ENCODE peak calls at places on chromosomes 16 and 17, in four cellular contexts. R, J, I and L are unnamed samples. For H3K4me1 and H3K27me3, the result is how much of the 10 kb centered on the place peaks cover.

GRCh38 chr17:9498490-9498889 is 77.1 kb downstream of the STX8 start:
- DNase-seq in I (no peak), J (no peak), R (no peak), L (no peak)

GRCh38 chr17:76682306-76682705 is 28.5 kb downstream of the MXRA7 start:
- DNase-seq in J (no peak), R (peak), I (peak), L (no peak)

GRCh38 chr16:65384441-65384840 is 262.6 kb upstream of the CDH11 start:
- DNase-seq in I (no peak), R (no peak), J (no peak), L (no peak)

GRCh38 chr17:7710341-7710740 is 5.3 kb downstream of the EFNB3 start:
- DNase-seq in I (no peak), J (no peak), R (no peak), L (no peak)

GRCh38 chr17:1559743-1560581 is 2.6 kb downstream of the PITPNA start:
- DNase-seq in J (no peak), I (no peak), R (no peak), L (no peak)

GRCh38 chr17:7611635-7612293 is 2.9 kb downstream of the FXR2 start:
- DNase-seq in I (no peak), J (no peak), R (no peak), L (no peak)

GRCh38 chr17:58156839-58157803 is 8.9 kb downstream of the OR4D1 start:
- DNase-seq in I (peak), J (peak), R (no peak), L (no peak)

GRCh38 chr17:42853968-42854790 is 3.2 kb downstream of the AOC3 start:
- DNase-seq in I (no peak), R (no peak), J (no peak), L (no peak)

GRCh38 chr16:2687531-2688308 is 5.4 kb downstream of the KCTD5 start:
- DNase-seq in R (no peak), I (no peak), J (no peak), L (no peak)

GRCh38 chr17:60158751-60159478 is 9.1 kb downstream of the CA4 start:
- DNase-seq in J (no peak), I (no peak), R (no peak), L (no peak)
- H3K4me1 ChIP-seq in J (half or more), I (under half), R (under half), L (under half)

GRCh38 chr17:36844013-36844412 is 93.3 kb upstream of the LHX1 start:
- DNase-seq in J (no peak), I (no peak), R (no peak), L (no peak)

GRCh38 chr17:36842231-36842630 is 95.0 kb upstream of the LHX1 start:
- DNase-seq in R (no peak), I (no peak), J (no peak), L (no peak)

GRCh38 chr17:36837616-36838272 is 99.5 kb upstream of the LHX1 start:
- DNase-seq in I (no peak), J (peak), R (no peak), L (no peak)

GRCh38 chr17:36839256-36839655 is 98.0 kb upstream of the LHX1 start:
- DNase-seq in J (no peak), R (no peak), I (no peak), L (no peak)

DNA sequence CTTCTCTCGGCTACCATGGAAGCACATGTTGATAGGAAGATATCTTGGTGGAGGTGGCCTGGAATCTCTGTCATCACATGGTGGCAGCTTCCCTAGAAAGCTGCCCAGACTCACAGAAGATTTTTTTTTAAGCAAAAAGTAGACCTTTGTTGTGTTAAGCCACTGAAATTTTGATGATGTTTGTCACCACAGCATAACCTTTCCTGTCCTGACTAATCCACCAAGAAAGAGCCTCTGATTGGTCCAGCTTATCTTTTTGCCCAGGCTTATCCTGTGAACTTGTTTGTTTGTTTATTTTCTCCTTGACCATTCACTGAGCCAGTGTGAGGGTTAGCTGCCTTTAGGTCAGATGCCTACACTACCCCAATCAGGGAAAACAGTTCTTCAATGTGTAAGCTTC is 96.5 kb upstream of the LHX1 start:
- DNase-seq in R (no peak), J (no peak), I (no peak), L (no peak)
- H3K27me3 ChIP-seq in R (under half), J (under half), I (under half), L (under half)

DNA sequence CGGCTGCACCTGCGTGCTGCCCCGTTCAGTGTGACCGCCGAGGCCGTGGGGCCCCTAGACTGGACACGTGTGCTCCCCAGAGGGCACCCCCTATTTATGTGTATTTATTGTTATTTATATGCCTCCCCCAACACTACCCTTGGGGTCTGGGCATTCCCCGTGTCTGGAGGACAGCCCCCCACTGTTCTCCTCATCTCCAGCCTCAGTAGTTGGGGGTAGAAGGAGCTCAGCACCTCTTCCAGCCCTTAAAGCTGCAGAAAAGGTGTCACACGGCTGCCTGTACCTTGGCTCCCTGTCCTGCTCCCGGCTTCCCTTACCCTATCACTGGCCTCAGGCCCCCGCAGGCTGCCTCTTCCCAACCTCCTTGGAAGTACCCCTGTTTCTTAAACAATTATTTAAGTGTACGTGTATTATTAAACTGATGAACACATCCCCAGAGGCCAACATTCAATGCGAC is 1.7 kb downstream of the IL17C start:
- DNase-seq in I (no peak), R (no peak), J (no peak), L (no peak)
- H3K4me1 ChIP-seq in I (under half), R (under half), J (under half), L (under half)

GRCh38 chr17:80453126-80453979 is 23.1 kb downstream of the NPTX1 start:
- DNase-seq in I (no peak), R (no peak), J (no peak), L (no peak)
- H3K27me3 ChIP-seq in I (under half), R (under half), J (under half), L (under half)

DNA sequence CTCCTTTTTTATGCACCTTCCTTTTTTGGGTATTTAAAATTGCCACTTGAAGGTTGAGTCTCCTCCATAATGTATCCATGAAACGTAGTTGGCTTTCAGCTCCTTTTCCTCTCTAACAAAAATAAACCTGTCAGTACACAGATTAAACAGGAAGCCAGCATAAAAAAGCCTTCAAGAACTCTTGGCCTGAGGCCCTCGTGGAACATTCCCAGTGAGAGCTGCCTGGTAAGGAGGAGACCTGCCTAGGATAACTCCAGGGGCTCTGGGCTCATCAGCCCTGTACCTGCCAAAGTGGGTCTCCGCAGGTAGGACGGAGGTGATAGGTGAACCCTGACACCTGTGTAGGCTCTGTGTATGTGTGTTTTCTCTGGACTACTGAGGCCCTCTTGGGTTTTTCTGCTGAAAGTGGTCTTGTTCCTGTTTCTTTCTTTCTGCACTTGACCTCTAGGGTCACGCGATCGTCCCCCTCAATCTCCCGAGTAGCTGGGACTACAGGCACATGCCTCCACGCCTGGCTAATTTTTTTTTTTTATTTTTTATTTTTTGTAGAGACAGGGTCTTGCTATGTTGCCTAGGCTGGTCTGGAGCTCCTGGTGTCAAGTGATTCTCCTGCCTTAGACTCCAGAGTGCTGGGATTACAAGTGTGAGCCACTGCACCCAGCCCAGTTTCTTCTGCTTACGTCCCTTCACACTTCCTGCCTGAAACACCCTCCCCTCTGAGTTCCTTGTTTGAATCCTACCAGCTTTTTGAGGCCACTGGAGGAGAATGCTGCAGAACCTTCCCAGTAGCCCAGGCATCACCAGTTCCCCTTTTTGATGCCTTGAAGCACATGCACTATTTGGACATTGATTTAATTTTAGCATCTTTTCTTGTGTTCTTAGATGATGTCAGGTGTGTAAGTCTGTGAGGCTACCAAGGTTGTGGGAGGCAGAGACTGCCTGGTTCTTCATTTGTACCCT is 9.8 kb downstream of the PGS1 start:
- DNase-seq in J (no peak), R (no peak), I (peak), L (no peak)
- H3K4me1 ChIP-seq in J (under half), R (half or more), I (under half), L (under half)

GRCh38 chr16:23182675-23183485 is at the start of gene SCNN1G:
- DNase-seq in I (no peak), J (peak), R (no peak), L (no peak)
- H3K27me3 ChIP-seq in I (under half), J (half or more), R (half or more), L (under half)